ENCODE peak calls at places on chromosomes 2 and 18, in four cellular contexts. Z, K, J and W are unnamed samples.

GRCh38 chr2:65661980-65662653 is 229.7 kb upstream of the SPRED2 start:
- DNase-seq in Z (peak), K (no peak), J (no peak), W (no peak)

GRCh38 chr2:86788881-86789686 is 1.6 kb downstream of the CD8A start:
- DNase-seq in Z (no peak), K (no peak), J (no peak), W (no peak)

GRCh38 chr2:127635380-127636237 is 10.3 kb upstream of the GPR17 start:
- DNase-seq in Z (no peak), K (no peak), J (no peak), W (no peak)

GRCh38 chr2:71700041-71700879 is 246.9 kb downstream of the DYSF start:
- DNase-seq in Z (no peak), K (no peak), J (no peak), W (no peak)

GRCh38 chr2:235936493-235936892 is 231.7 kb downstream of the GBX2 start:
- DNase-seq in Z (no peak), K (no peak), J (no peak), W (no peak)

GRCh38 chr2:177530513-177531039 is 138.0 kb downstream of the AGPS start:
- DNase-seq in Z (peak), K (no peak), J (no peak), W (no peak)

GRCh38 chr2:111226797-111227700 is 106.3 kb downstream of the BCL2L11 start:
- DNase-seq in Z (peak), K (peak), J (no peak), W (no peak)

GRCh38 chr2:2057125-2057721 is 273.9 kb downstream of the MYT1L start:
- DNase-seq in Z (no peak), K (peak), J (no peak), W (no peak)

GRCh38 chr2:40220177-40220925 is 231.5 kb downstream of the SLC8A1 start:
- DNase-seq in Z (peak), K (no peak), J (peak), W (no peak)

GRCh38 chr18:23986610-23987359 is 27.8 kb upstream of the TTC39C start:
- DNase-seq in Z (no peak), K (no peak), J (no peak), W (no peak)

GRCh38 chr2:189116984-189117383 is 62.6 kb downstream of the COL5A2 start:
- DNase-seq in Z (peak), K (no peak), J (no peak), W (no peak)

GRCh38 chr18:55458456-55459238 is 129.3 kb downstream of the TCF4 start:
- DNase-seq in Z (no peak), K (no peak), J (no peak), W (no peak)

GRCh38 chr18:40088130-40088529 is 1866.9 kb upstream of the PIK3C3 start:
- DNase-seq in Z (no peak), K (no peak), J (no peak), W (no peak)

GRCh38 chr2:136985044-136985443 is 219.7 kb downstream of the THSD7B start:
- DNase-seq in Z (peak), K (no peak), J (no peak), W (no peak)

GRCh38 chr18:63286926-63287325 is 32.6 kb downstream of the BCL2 start:
- DNase-seq in Z (no peak), K (no peak), J (no peak), W (no peak)

GRCh38 chr2:142082363-142082762 is 48.5 kb downstream of the LRP1B start:
- DNase-seq in Z (no peak), K (no peak), J (no peak), W (no peak)

GRCh38 chr2:133787207-133787606 is 218.9 kb upstream of the NCKAP5 start:
- DNase-seq in Z (peak), K (peak), J (no peak), W (no peak)

GRCh38 chr18:39602112-39602511 is 2036.5 kb upstream of the CELF4 start:
- DNase-seq in Z (no peak), K (no peak), J (no peak), W (no peak)

GRCh38 chr2:173652731-173653426 is 298.2 kb downstream of the CDCA7 start:
- DNase-seq in Z (peak), K (peak), J (no peak), W (peak)

GRCh38 chr18:5238371-5238758 is 41.3 kb upstream of the AKAIN1 start:
- DNase-seq in Z (peak), K (peak), J (peak), W (no peak)

GRCh38 chr2:201182650-201183372 is at the start of gene CASP10:
- DNase-seq in Z (peak), K (peak), J (no peak), W (peak)

GRCh38 chr2:126634273-126634861 is 21.6 kb upstream of the GYPC start:
- DNase-seq in Z (peak), K (no peak), J (no peak), W (no peak)

GRCh38 chr18:3305354-3305762 is 43.4 kb downstream of the MYL12B start:
- DNase-seq in Z (peak), K (peak), J (no peak), W (peak)

GRCh38 chr2:191202881-191203397 is 42.3 kb upstream of the MYO1B start:
- DNase-seq in Z (peak), K (no peak), J (no peak), W (no peak)

GRCh38 chr2:18118703-18119102 is 240.2 kb downstream of the KCNS3 start:
- DNase-seq in Z (peak), K (peak), J (no peak), W (no peak)

GRCh38 chr2:150191349-150191748 is 296.1 kb downstream of the RND3 start:
- DNase-seq in Z (peak), K (peak), J (no peak), W (no peak)

GRCh38 chr2:168156661-168157060 is 90.7 kb downstream of the STK39 start:
- DNase-seq in Z (peak), K (peak), J (no peak), W (no peak)

GRCh38 chr2:2597712-2598111 is 266.6 kb upstream of the MYT1L start:
- DNase-seq in Z (no peak), K (no peak), J (no peak), W (no peak)

GRCh38 chr2:17680119-17680518 is 73.5 kb downstream of the SMC6 start:
- DNase-seq in Z (peak), K (no peak), J (no peak), W (no peak)

GRCh38 chr2:74368499-74368898 is 11.6 kb downstream of the DCTN1 start:
- DNase-seq in Z (no peak), K (no peak), J (no peak), W (no peak)

GRCh38 chr2:217858519-217859466 is 144.0 kb downstream of the TNS1 start:
- DNase-seq in Z (peak), K (peak), J (peak), W (no peak)

GRCh38 chr2:127084611-127085031 is 22.3 kb downstream of the BIN1 start:
- DNase-seq in Z (no peak), K (no peak), J (no peak), W (no peak)

GRCh38 chr2:231162036-231162345 is 36.4 kb upstream of the ARMC9 start:
- DNase-seq in Z (peak), K (peak), J (no peak), W (peak)

GRCh38 chr2:234966340-234966739 is 14.5 kb downstream of the SH3BP4 start:
- DNase-seq in Z (no peak), K (no peak), J (no peak), W (no peak)

GRCh38 chr2:161163438-161163837 is 3.2 kb downstream of the TANK start:
- DNase-seq in Z (no peak), K (no peak), J (no peak), W (no peak)

GRCh38 chr2:161165266-161165665 is 5.0 kb downstream of the TANK start:
- DNase-seq in Z (peak), K (no peak), J (no peak), W (no peak)

GRCh38 chr2:161169335-161169734 is 9.1 kb downstream of the TANK start:
- DNase-seq in Z (no peak), K (no peak), J (no peak), W (no peak)

GRCh38 chr2:161165811-161166210 is 5.6 kb downstream of the TANK start:
- DNase-seq in Z (peak), K (no peak), J (no peak), W (no peak)

DNA sequence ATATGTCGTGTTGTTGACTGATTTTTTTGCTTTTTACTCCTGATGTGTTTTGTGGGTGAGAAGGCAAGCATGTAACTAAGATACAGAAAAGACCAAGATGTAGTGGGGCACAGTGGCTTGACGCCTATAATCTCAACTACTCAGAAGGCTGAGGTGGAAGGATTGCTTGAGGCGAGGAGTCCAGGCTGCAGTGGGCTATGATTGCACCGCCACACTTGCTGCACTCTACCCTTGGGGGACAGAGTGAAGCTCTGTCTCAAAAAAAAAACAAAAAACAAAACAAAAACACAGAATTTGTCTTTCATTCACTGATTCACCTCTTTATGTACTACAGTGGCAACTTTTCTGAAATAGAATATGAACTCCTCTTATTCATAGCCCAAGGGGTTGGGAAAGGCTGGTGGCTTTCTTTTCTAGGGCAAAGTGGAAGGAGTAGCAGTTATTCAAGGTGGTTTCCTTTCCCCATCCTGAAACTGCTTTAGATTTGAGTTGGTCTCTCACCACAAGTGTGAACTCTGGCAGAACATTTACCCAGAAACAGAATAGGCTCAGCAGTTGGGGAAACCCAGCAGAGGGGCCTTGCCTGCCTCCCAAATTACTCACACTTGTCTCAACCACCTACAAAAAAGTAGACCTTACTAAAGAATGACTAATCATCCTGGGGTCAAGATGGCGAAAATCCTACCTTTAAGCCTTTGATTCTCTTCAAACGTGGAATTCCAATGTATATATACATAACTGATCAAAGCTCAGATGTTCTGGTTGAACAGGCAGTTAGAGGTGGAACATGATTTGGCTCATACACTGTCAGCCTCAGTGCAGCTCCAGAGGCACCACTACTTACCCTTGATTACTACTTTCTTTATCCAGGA is 6.5 kb downstream of the TANK start:
- DNase-seq in Z (peak), K (no peak), J (no peak), W (peak)
- H3K4me3 ChIP-seq in Z (no peak), K (no peak), J (no peak), W (no peak)

GRCh38 chr18:53909668-53910067 is 314.8 kb downstream of the MBD2 start:
- DNase-seq in Z (peak), K (peak), J (no peak), W (no peak)
- TF ChIP-seq CTCF in Z (peak), K (peak), J (no peak), W (peak)

GRCh38 chr2:232632229-232632903 is 1.0 kb upstream of the EFHD1 start:
- DNase-seq in Z (no peak), K (no peak), J (no peak), W (no peak)
- H3K4me3 ChIP-seq in Z (peak), K (peak), J (no peak), W (peak)

GRCh38 chr18:49631146-49631866 is 69.4 kb downstream of the LIPG start:
- DNase-seq in Z (no peak), K (no peak), J (no peak), W (no peak)
- TF ChIP-seq CTCF in Z (no peak), K (no peak), J (no peak), W (no peak)

DNA sequence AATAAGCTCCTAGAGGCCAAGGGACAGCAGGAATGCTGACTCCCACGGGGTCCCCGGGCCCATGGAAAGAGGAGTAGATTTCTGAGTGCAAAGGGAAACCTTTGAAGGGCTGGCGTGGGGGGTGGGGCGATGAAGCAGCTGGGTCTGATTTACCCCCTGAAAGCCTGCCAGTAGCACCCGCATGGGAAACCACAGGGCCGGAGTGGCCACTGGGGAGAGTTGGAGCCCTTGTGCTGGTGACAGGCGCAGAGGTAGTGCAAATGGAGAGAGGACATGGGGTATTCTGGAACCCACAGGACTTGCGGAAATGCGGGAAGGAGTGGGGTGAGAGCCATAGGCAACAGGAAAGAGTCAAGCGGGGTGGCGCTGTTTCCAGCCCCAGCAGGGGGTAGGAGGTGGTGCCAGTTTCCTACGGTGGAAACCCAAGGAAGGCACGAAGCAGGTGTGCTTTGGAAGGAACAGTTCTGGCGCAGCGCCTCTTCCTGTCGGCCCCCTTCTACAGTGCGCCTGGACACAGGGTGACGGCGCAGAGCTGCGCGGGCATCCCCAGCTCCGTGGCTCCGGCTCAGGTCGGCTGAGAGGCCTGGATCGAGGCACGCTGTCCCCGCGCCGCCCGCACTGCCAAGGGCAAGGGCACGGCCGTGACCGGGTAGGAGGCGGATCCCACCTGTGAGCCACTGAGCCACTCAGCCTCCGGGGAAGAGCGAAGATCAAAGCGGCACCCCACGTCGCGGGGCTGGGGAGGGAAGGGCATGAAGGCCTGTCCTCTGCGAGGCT is 149.0 kb upstream of the GLI2 start:
- DNase-seq in Z (no peak), K (no peak), J (no peak), W (no peak)
- H3K4me3 ChIP-seq in Z (no peak), K (peak), J (peak), W (no peak)

GRCh38 chr2:99615247-99615771 is 125.5 kb upstream of the REV1 start:
- DNase-seq in Z (no peak), K (no peak), J (no peak), W (no peak)
- TF ChIP-seq CTCF in Z (peak), K (peak), J (no peak), W (peak)

DNA sequence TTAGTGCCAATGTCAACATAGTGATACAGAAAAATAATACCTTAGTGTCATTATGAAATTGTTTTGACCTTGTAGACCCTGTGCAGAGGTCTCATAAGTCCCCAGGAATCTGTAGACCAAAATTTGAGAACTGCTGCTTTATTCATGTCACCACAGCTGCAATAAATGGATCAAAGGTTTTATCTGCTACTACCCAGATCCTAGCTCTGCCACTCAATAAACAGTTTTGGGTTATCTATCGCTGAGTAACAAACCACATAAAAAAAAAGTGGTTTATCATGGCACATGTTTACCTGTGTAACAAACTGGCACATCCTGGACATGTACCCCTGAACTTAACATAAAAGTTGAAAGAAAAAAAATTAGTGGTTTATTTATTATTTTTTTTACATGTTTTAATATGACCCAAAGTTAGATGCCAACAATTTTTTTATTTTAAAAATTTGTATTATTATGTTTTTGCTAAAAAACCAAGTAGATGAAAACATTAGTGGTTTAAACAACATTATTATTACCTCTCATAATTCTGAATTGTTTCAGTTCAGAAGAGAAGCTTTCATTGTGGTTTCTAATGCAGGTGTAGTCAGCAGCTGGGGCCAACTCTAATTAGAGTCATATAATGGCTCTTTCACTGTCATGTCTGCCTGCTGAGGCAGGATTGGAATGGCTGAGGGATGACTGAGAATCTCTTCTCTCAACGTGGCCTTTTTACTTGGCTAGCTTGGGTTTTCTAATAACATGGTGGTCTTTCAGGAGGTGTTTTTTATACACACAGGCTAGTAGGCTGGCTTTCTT is 103.3 kb upstream of the SLC38A11 start:
- DNase-seq in Z (no peak), K (no peak), J (no peak), W (no peak)
- H3K4me3 ChIP-seq in Z (no peak), K (no peak), J (no peak), W (no peak)

DNA sequence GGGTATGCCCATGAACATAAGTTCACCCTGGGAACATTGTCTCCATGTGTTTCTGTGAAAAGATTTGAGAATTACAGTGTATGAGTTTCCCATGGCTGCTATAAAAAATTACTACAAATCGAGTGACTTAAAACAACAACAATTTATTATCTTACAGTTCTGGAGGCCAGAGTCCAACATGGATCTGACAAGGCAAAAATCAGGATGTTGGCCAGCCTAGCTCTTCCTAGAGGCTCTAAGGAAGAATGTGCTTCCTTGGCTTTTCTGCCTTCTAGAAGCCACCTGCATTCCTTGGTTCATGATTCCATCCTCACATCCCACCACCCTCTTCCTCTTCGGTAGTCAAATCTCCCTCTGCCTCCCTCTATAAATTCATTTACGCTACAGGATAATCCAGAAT is 38.6 kb downstream of the FAM124B start:
- DNase-seq in Z (no peak), K (no peak), J (no peak), W (no peak)
- TF ChIP-seq CTCF in Z (no peak), K (peak), J (no peak), W (peak)

GRCh38 chr18:46224181-46224775 is 120.1 kb downstream of the HAUS1 start:
- DNase-seq in Z (peak), K (no peak), J (no peak), W (no peak)

GRCh38 chr18:46220116-46220515 is 115.9 kb downstream of the HAUS1 start:
- DNase-seq in Z (peak), K (peak), J (no peak), W (peak)

GRCh38 chr18:46226461-46226860 is 122.3 kb downstream of the HAUS1 start:
- DNase-seq in Z (peak), K (peak), J (no peak), W (no peak)

GRCh38 chr18:46222710-46223360 is 118.7 kb downstream of the HAUS1 start:
- DNase-seq in Z (no peak), K (no peak), J (no peak), W (no peak)

DNA sequence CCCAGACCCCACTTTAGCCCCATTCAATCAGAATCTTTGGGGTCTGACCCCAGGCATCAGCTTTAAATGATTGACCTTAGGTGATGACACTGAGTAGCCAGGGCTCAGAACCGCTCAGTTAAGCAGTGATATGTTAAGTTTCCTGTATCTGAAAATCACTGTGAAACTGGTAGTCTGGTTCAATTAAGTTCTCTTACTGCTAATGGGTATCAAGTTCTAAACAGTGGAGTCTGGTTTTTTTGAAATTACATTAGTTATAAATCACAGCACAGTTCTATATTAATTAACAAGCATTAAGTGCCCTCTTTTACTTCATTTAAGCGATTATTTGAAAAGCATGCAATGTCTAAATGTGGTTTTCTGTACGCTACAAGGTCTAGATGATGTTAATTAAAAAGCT is 117.9 kb downstream of the HAUS1 start:
- DNase-seq in Z (no peak), K (no peak), J (no peak), W (no peak)
- H3K4me3 ChIP-seq in Z (no peak), K (no peak), J (no peak), W (no peak)